ENCODE peak calls at places on chromosome 14, in eight cellular contexts. T, B, W, H, E, O, P and A are unnamed samples.

GRCh38 chr14:70282666-70283065 is 76.8 kb downstream of the COX16 start:
- DNase-seq in T (no peak), B (no peak), W (peak; percentile 11), H (no peak), E (no peak), O (no peak), P (no peak), A (no peak)

GRCh38 chr14:74612346-74613021 is 447 bp upstream of the LTBP2 start:
- DNase-seq in T (peak; percentile 85), B (peak; percentile 91), W (peak; percentile 82), H (peak; percentile 94), E (peak; percentile 73), O (peak; percentile 84), P (peak; percentile 95), A (peak; percentile 81)

GRCh38 chr14:59004012-59004411 is 184.5 kb upstream of the DAAM1 start:
- DNase-seq in T (no peak), B (no peak), W (no peak), H (no peak), E (peak; percentile 5), O (no peak), P (no peak), A (no peak)

GRCh38 chr14:100285021-100285912 is 21.0 kb downstream of the SLC25A29 start:
- DNase-seq in T (peak; percentile 79), B (peak; percentile 72), W (peak; percentile 72), H (peak; percentile 88), E (peak; percentile 20), O (peak; percentile 83), P (peak; percentile 93), A (peak; percentile 70)

GRCh38 chr14:71115306-71115705 is 208.0 kb downstream of the PCNX1 start:
- DNase-seq in T (no peak), B (no peak), W (no peak), H (no peak), E (no peak), O (no peak), P (no peak), A (no peak)

GRCh38 chr14:104656014-104656714 is 33.3 kb upstream of the INF2 start:
- DNase-seq in T (no peak), B (no peak), W (no peak), H (no peak), E (no peak), O (peak; percentile 39), P (no peak), A (no peak)

GRCh38 chr14:99320105-99320572 is 48.1 kb upstream of the BCL11B start:
- DNase-seq in T (peak; percentile 68), B (peak; percentile 65), W (peak; percentile 62), H (peak; percentile 65), E (peak; percentile 18), O (peak; percentile 85), P (peak; percentile 94), A (peak; percentile 78)

GRCh38 chr14:25049559-25050493 is at the start of gene STXBP6:
- DNase-seq in T (no peak), B (peak; percentile 9), W (no peak), H (peak; percentile 91), E (peak; percentile 79), O (peak; percentile 88), P (peak; percentile 63), A (peak; percentile 15)

GRCh38 chr14:91311284-91311662 is 66.8 kb upstream of the GPR68 start:
- DNase-seq in T (peak; percentile 73), B (no peak), W (no peak), H (no peak), E (no peak), O (no peak), P (peak; percentile 68), A (no peak)

GRCh38 chr14:33839193-33840076 is 111.4 kb downstream of the EGLN3 start:
- DNase-seq in T (peak; percentile 16), B (peak; percentile 68), W (peak; percentile 54), H (peak; percentile 50), E (no peak), O (no peak), P (peak; percentile 70), A (peak; percentile 55)

GRCh38 chr14:44369401-44370123 is 137.5 kb downstream of the FSCB start:
- DNase-seq in T (no peak), B (no peak), W (no peak), H (no peak), E (no peak), O (no peak), P (no peak), A (no peak)

GRCh38 chr14:104699426-104699748 is 10.0 kb downstream of the INF2 start:
- DNase-seq in T (no peak), B (no peak), W (no peak), H (no peak), E (no peak), O (no peak), P (no peak), A (no peak)

GRCh38 chr14:56081139-56081538 is 37.1 kb upstream of the PELI2 start:
- DNase-seq in T (no peak), B (no peak), W (no peak), H (no peak), E (no peak), O (no peak), P (no peak), A (no peak)

GRCh38 chr14:58693048-58693447 is 55.3 kb downstream of the DACT1 start:
- DNase-seq in T (no peak), B (no peak), W (no peak), H (no peak), E (no peak), O (no peak), P (no peak), A (no peak)

GRCh38 chr14:95321693-95322455 is 2.2 kb upstream of the CLMN start:
- DNase-seq in T (no peak), B (no peak), W (no peak), H (no peak), E (no peak), O (no peak), P (no peak), A (no peak)

GRCh38 chr14:31419179-31420012 is 954 bp downstream of the HEATR5A start:
- DNase-seq in T (no peak), B (peak; percentile 12), W (no peak), H (no peak), E (peak; percentile 59), O (no peak), P (no peak), A (peak; percentile 33)

GRCh38 chr14:32203928-32204357 is 874 bp upstream of the RNU6-8 start:
- DNase-seq in T (peak; percentile 3), B (peak; percentile 15), W (no peak), H (peak; percentile 34), E (no peak), O (no peak), P (no peak), A (no peak)

GRCh38 chr14:35855886-35856481 is 29.8 kb downstream of the BRMS1L start:
- DNase-seq in T (no peak), B (no peak), W (peak; percentile 30), H (no peak), E (no peak), O (no peak), P (no peak), A (peak; percentile 80)

GRCh38 chr14:50003213-50004021 is 110.5 kb downstream of the ARF6 start:
- DNase-seq in T (peak; percentile 86), B (peak; percentile 46), W (peak; percentile 87), H (peak; percentile 92), E (peak; percentile 67), O (peak; percentile 97), P (peak; percentile 93), A (peak; percentile 92)

GRCh38 chr14:79971330-79971729 is 240.0 kb downstream of the DIO2 start:
- DNase-seq in T (no peak), B (no peak), W (no peak), H (no peak), E (peak; percentile 78), O (no peak), P (no peak), A (no peak)

GRCh38 chr14:102323102-102323501 is 3.6 kb downstream of the ZNF839 start:
- DNase-seq in T (no peak), B (peak; percentile 85), W (peak; percentile 38), H (peak; percentile 72), E (peak; percentile 77), O (no peak), P (no peak), A (peak; percentile 68)

GRCh38 chr14:61358812-61359211 is 37.4 kb downstream of the PRKCH start:
- DNase-seq in T (no peak), B (no peak), W (no peak), H (no peak), E (no peak), O (no peak), P (no peak), A (no peak)

GRCh38 chr14:91419044-91419397 is 1.4 kb upstream of the CCDC88C start:
- DNase-seq in T (peak; percentile 83), B (no peak), W (no peak), H (no peak), E (no peak), O (no peak), P (no peak), A (no peak)